ENCODE peak calls at places on chromosomes 4 and X, in eight cellular contexts. V is OCI-LY7, Y is suprapubic skin, J is HCT116, W is DND-41, M is fibroblast of lung, E is ascending aorta, N is PC-9. Z is an unnamed sample.
A peak's percentile ranks its signal among the peaks of the same experiment; 100 is the strongest.

GRCh38 chr4:79865253-79865652 is 207.8 kb downstream of the ANTXR2 start:
- DNase-seq in E (no peak), W (no peak), M (peak; percentile 89), Y (no peak), V (no peak), N (no peak), J (no peak), Z (no peak)

GRCh38 chr4:1449475-1449832 is 43.2 kb upstream of the NKX1-1 start:
- DNase-seq in J (no peak), E (peak; percentile 46), M (no peak), V (no peak), W (no peak), Y (no peak), N (no peak), Z (no peak)

GRCh38 chrX:150084474-150085229 is 146.4 kb upstream of the EOLA2 start:
- DNase-seq in M (peak; percentile 88), N (peak; percentile 37), E (no peak), J (no peak), W (no peak), Y (no peak), V (no peak), Z (peak; percentile 62)

GRCh38 chrX:46444011-46444410 is 101.2 kb downstream of the ZNF674 start:
- DNase-seq in V (no peak), E (no peak), M (peak; percentile 92), Y (no peak), N (peak; percentile 73), W (no peak), J (peak; percentile 74), Z (no peak)

GRCh38 chrX:76850851-76851250 is 423.3 kb downstream of the MAGEE1 start:
- DNase-seq in V (peak; percentile 8), E (no peak), Y (no peak), W (no peak), N (peak; percentile 29), M (no peak), J (no peak), Z (no peak)

GRCh38 chrX:150719641-150720040 is 26.4 kb downstream of the MTMR1 start:
- DNase-seq in J (no peak), Y (no peak), W (no peak), E (no peak), V (no peak), M (no peak), N (no peak), Z (no peak)

GRCh38 chr4:45701616-45702015 is 422.2 kb downstream of the GABRG1 start:
- DNase-seq in V (no peak), M (no peak), N (no peak), Y (no peak), W (no peak), E (no peak), J (no peak), Z (no peak)

GRCh38 chr4:174398728-174399127 is 115.0 kb downstream of the CEP44 start:
- DNase-seq in N (no peak), M (peak; percentile 77), E (no peak), W (no peak), Y (no peak), V (no peak), J (no peak), Z (no peak)

GRCh38 chr4:82561745-82562552 is at the start of gene TMEM150C:
- DNase-seq in M (peak; percentile 17), J (no peak), N (no peak), W (no peak), E (no peak), V (no peak), Y (peak; percentile 59), Z (peak; percentile 92)

GRCh38 chr4:138181288-138181687 is 60.9 kb downstream of the SLC7A11 start:
- DNase-seq in M (peak; percentile 21), E (no peak), W (no peak), J (no peak), V (no peak), Y (no peak), N (no peak), Z (no peak)

GRCh38 chr4:138177278-138177968 is 64.7 kb downstream of the SLC7A11 start:
- DNase-seq in E (no peak), W (no peak), N (no peak), Y (no peak), V (no peak), M (no peak), J (no peak), Z (no peak)

GRCh38 chr4:138178566-138178965 is 63.6 kb downstream of the SLC7A11 start:
- DNase-seq in Y (no peak), E (no peak), M (peak; percentile 66), V (no peak), N (no peak), J (no peak), W (no peak), Z (no peak)

GRCh38 chr4:138175337-138175794 is 66.8 kb downstream of the SLC7A11 start:
- DNase-seq in M (peak; percentile 49), E (no peak), W (no peak), V (no peak), N (no peak), J (no peak), Y (no peak), Z (no peak)
- TF ChIP-seq CTCF in M (no peak), E (no peak), W (no peak), V (no peak), N (no peak), J (no peak), Y (no peak), Z (no peak)

GRCh38 chrX:40076750-40077149 is 21.0 kb downstream of the BCOR start:
- DNase-seq in J (no peak), V (no peak), Y (no peak), N (no peak), M (peak; percentile 17), E (no peak), W (no peak), Z (no peak)
- H3K4me1 ChIP-seq in J (no peaks in the 10 kb centered on the region), V (no peaks in the 10 kb centered on the region), Y (peaks cover 9% of the 10 kb centered on the region), N (no peaks in the 10 kb centered on the region), M (no peaks in the 10 kb centered on the region), E (no peaks in the 10 kb centered on the region), W (no peaks in the 10 kb centered on the region), Z (peaks cover 9% of the 10 kb centered on the region)

GRCh38 chr4:38965866-38966265 is 66.3 kb downstream of the TMEM156 start:
- DNase-seq in M (no peak), J (no peak), N (no peak), V (no peak), W (no peak), E (no peak), Y (no peak), Z (no peak)

GRCh38 chr4:38967260-38968095 is 64.7 kb downstream of the TMEM156 start:
- DNase-seq in W (no peak), E (no peak), M (peak; percentile 97), J (peak; percentile 74), N (peak; percentile 57), V (no peak), Y (no peak), Z (no peak)

GRCh38 chr4:38964942-38965775 is 67.0 kb downstream of the TMEM156 start:
- DNase-seq in N (no peak), M (no peak), Y (no peak), W (no peak), E (no peak), V (no peak), J (no peak), Z (no peak)

DNA sequence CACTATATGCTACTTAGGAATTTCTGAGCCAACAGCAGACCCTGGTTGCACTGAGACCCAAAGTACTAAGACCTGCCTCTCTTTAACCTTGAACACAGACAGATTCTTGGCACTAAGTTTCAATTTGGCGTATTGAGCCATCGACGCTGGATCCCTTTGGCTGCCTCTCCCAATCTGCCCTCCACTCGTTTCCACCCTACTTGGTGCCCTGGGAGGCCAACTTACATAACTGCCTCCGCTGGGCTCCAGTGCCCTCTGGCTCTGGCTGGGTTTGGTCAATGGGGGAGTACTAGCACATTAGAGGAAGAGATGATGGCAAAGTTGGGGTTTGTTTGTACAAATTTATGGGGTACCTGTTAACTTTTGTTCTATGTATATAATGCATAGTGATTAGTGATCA is 63.5 kb downstream of the TMEM156 start:
- DNase-seq in Y (no peak), N (no peak), E (no peak), J (no peak), M (no peak), V (no peak), W (no peak), Z (no peak)
- TF ChIP-seq CTCF in Y (no peak), N (no peak), E (no peak), J (no peak), M (no peak), V (no peak), W (no peak), Z (no peak)

GRCh38 chrX:153969125-153969903 is 2.3 kb downstream of the HCFC1 start:
- DNase-seq in E (no peak), M (no peak), Y (peak; percentile 65), W (no peak), J (no peak), N (no peak), V (peak; percentile 21), Z (no peak)

GRCh38 chrX:153971632-153972367 is at the start of gene HCFC1:
- DNase-seq in M (peak; percentile 85), E (peak; percentile 97), Y (peak; percentile 97), J (peak; percentile 69), N (peak; percentile 75), V (peak; percentile 92), W (peak; percentile 92), Z (peak; percentile 94)

GRCh38 chrX:153971124-153971631 is 440 bp downstream of the HCFC1 start:
- DNase-seq in E (peak; percentile 95), V (peak; percentile 81), N (peak; percentile 65), J (peak; percentile 60), W (peak; percentile 88), M (peak; percentile 87), Y (peak; percentile 95), Z (peak; percentile 93)

GRCh38 chrX:153969904-153970397 is 1.7 kb downstream of the HCFC1 start:
- DNase-seq in W (no peak), E (no peak), V (peak; percentile 41), J (no peak), Y (peak; percentile 72), N (no peak), M (peak; percentile 46), Z (no peak)

GRCh38 chrX:153970398-153971123 is 1.1 kb downstream of the HCFC1 start:
- DNase-seq in Y (peak; percentile 66), V (peak; percentile 45), J (no peak), N (no peak), W (peak; percentile 84), E (no peak), M (peak; percentile 82), Z (no peak)
- H3K4me1 ChIP-seq in Y (peaks cover 58% of the 10 kb centered on the region), V (peaks cover 49% of the 10 kb centered on the region), J (peaks cover 28% of the 10 kb centered on the region), N (peaks cover 13% of the 10 kb centered on the region), W (peaks cover 52% of the 10 kb centered on the region), E (peaks cover 21% of the 10 kb centered on the region), M (peaks cover 21% of the 10 kb centered on the region), Z (peaks cover 60% of the 10 kb centered on the region)

DNA sequence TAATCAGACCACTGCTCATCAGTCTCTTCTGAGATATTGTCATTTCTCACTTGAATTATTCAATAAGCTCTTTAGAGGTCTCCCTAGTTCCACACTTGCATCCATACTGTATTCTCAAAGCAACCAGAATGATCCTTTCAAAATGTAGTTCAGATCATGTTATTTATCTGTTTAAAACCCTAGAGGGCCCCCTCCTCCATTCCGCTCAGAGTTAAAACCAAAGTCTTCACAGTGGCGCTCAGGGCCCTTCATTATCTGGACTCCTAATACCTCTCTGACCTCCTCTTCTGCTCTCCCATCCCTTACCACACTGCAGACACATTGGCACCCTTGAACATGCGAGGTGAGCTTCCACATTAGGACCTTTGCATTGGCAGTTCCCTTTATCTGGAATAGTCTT is 32.7 kb upstream of the HPGDS start:
- DNase-seq in E (no peak), W (no peak), N (no peak), V (no peak), M (no peak), Y (no peak), J (no peak), Z (no peak)
- TF ChIP-seq CTCF in E (no peak), W (no peak), N (no peak), V (peak; percentile 23), M (no peak), Y (no peak), J (no peak), Z (no peak)

GRCh38 chr4:112894480-112894879 is 155.0 kb upstream of the ANK2 start:
- DNase-seq in V (no peak), M (no peak), W (no peak), Y (no peak), J (no peak), E (no peak), N (no peak), Z (no peak)
- H3K4me1 ChIP-seq in V (no peaks in the 10 kb centered on the region), M (no peaks in the 10 kb centered on the region), W (no peaks in the 10 kb centered on the region), Y (peaks cover 6% of the 10 kb centered on the region), J (peaks cover 3% of the 10 kb centered on the region), E (no peaks in the 10 kb centered on the region), N (no peaks in the 10 kb centered on the region), Z (peaks cover 26% of the 10 kb centered on the region)